ENCODE peak calls at places on chromosome 3, in six cellular contexts. C is NCI-H2081, B is NB4, L is cardiac muscle cell, T is HT1080, H is HCT116. X is an unnamed sample.

GRCh38 chr3:100603449-100603848 is 6.0 kb upstream of the ADGRG7 start:
- DNase-seq in C (peak; percentile 15), B (peak; percentile 14), L (peak; percentile 58), T (peak; percentile 61), H (peak; percentile 41), X (no peak)

GRCh38 chr3:69607466-69608035 is 131.7 kb upstream of the MITF start:
- DNase-seq in C (no peak), B (no peak), L (no peak), T (no peak), H (no peak), X (no peak)

GRCh38 chr3:141407043-141407442 is 38.7 kb downstream of the ZBTB38 start:
- DNase-seq in C (no peak), B (no peak), L (no peak), T (peak; percentile 62), H (no peak), X (no peak)

GRCh38 chr3:57095361-57095760 is 34.9 kb downstream of the SPATA12 start:
- DNase-seq in C (no peak), B (no peak), L (no peak), T (no peak), H (no peak), X (no peak)

GRCh38 chr3:61560452-61561373 is 658 bp upstream of the PTPRG start:
- DNase-seq in C (peak; percentile 68), B (peak; percentile 79), L (peak; percentile 85), T (peak; percentile 79), H (peak; percentile 45), X (no peak)

GRCh38 chr3:42547401-42547945 is 34.3 kb downstream of the SEC22C start:
- DNase-seq in C (peak; percentile 34), B (peak; percentile 61), L (peak; percentile 73), T (peak; percentile 56), H (peak; percentile 31), X (peak; percentile 48)

GRCh38 chr3:65672876-65673815 is 365.6 kb downstream of the MAGI1 start:
- DNase-seq in C (peak; percentile 52), B (peak; percentile 52), L (peak; percentile 75), T (peak; percentile 22), H (peak; percentile 43), X (no peak)

GRCh38 chr3:39531681-39532080 is 64.2 kb downstream of the MOBP start:
- DNase-seq in C (no peak), B (peak; percentile 4), L (no peak), T (peak; percentile 94), H (peak; percentile 21), X (no peak)

GRCh38 chr3:175836622-175837021 is 977.5 kb downstream of the NAALADL2 start:
- DNase-seq in C (no peak), B (no peak), L (no peak), T (no peak), H (no peak), X (no peak)

GRCh38 chr3:102006812-102007485 is 157.6 kb downstream of the NFKBIZ start:
- DNase-seq in C (no peak), B (no peak), L (no peak), T (peak; percentile 63), H (no peak), X (no peak)

GRCh38 chr3:21487520-21487919 is 263.5 kb downstream of the ZNF385D start:
- DNase-seq in C (no peak), B (no peak), L (no peak), T (no peak), H (no peak), X (no peak)

GRCh38 chr3:183491923-183492848 is 63.3 kb downstream of the KLHL6 start:
- DNase-seq in C (no peak), B (no peak), L (no peak), T (no peak), H (no peak), X (no peak)

GRCh38 chr3:41304603-41305002 is 105.3 kb downstream of the CTNNB1 start:
- DNase-seq in C (no peak), B (no peak), L (no peak), T (peak; percentile 26), H (no peak), X (no peak)

GRCh38 chr3:47343471-47343971 is 37.3 kb upstream of the PTPN23 start:
- DNase-seq in C (no peak), B (no peak), L (no peak), T (no peak), H (no peak), X (no peak)

GRCh38 chr3:116085456-116085855 is 359.8 kb downstream of the LSAMP start:
- DNase-seq in C (no peak), B (peak; percentile 63), L (no peak), T (no peak), H (no peak), X (no peak)

GRCh38 chr3:86990734-86991481 is at the start of gene VGLL3:
- DNase-seq in C (no peak), B (no peak), L (peak; percentile 72), T (peak; percentile 54), H (no peak), X (no peak)

GRCh38 chr3:65851827-65852226 is 186.9 kb downstream of the MAGI1 start:
- DNase-seq in C (no peak), B (no peak), L (no peak), T (no peak), H (no peak), X (no peak)

GRCh38 chr3:156211583-156211982 is 91.2 kb downstream of the KCNAB1 start:
- DNase-seq in C (no peak), B (no peak), L (no peak), T (peak; percentile 98), H (no peak), X (no peak)

GRCh38 chr3:12454076-12454807 is 30.0 kb upstream of the TSEN2 start:
- DNase-seq in C (no peak), B (no peak), L (no peak), T (peak; percentile 39), H (no peak), X (no peak)

GRCh38 chr3:47005212-47006144 is 26.0 kb downstream of the NBEAL2 start:
- DNase-seq in C (no peak), B (no peak), L (no peak), T (no peak), H (no peak), X (no peak)

GRCh38 chr3:112653209-112653871 is 12.4 kb upstream of the CCDC80 start:
- DNase-seq in C (no peak), B (no peak), L (no peak), T (peak; percentile 95), H (no peak), X (no peak)

GRCh38 chr3:33758874-33759273 is 39.6 kb upstream of the PDCD6IP start:
- DNase-seq in C (no peak), B (no peak), L (no peak), T (peak; percentile 48), H (no peak), X (no peak)

GRCh38 chr3:121834079-121834730 is 655 bp downstream of the IQCB1 start:
- DNase-seq in C (no peak), B (peak; percentile 25), L (peak; percentile 26), T (no peak), H (no peak), X (no peak)

GRCh38 chr3:98735761-98736269 is 27.3 kb upstream of the ST3GAL6 start:
- DNase-seq in C (no peak), B (no peak), L (no peak), T (no peak), H (no peak), X (no peak)

GRCh38 chr3:186152889-186153292 is 44.0 kb upstream of the ETV5 start:
- DNase-seq in C (no peak), B (peak; percentile 84), L (no peak), T (no peak), H (no peak), X (no peak)

GRCh38 chr3:194296832-194297666 is 54.1 kb downstream of the CPN2 start:
- DNase-seq in C (no peak), B (no peak), L (no peak), T (no peak), H (peak; percentile 22), X (no peak)

GRCh38 chr3:39639344-39640236 is 169.8 kb upstream of the MYRIP start:
- DNase-seq in C (no peak), B (peak; percentile 94), L (no peak), T (peak; percentile 96), H (peak; percentile 88), X (no peak)

GRCh38 chr3:122415104-122415744 is 638 bp downstream of the WDR5B start:
- DNase-seq in C (no peak), B (peak; percentile 64), L (peak; percentile 57), T (peak; percentile 56), H (peak; percentile 52), X (peak; percentile 26)

GRCh38 chr3:40043444-40043755 is 234.0 kb downstream of the MYRIP start:
- DNase-seq in C (no peak), B (no peak), L (no peak), T (peak; percentile 86), H (no peak), X (no peak)

GRCh38 chr3:33642806-33643205 is 75.2 kb downstream of the CLASP2 start:
- DNase-seq in C (no peak), B (no peak), L (no peak), T (no peak), H (no peak), X (no peak)

GRCh38 chr3:16521580-16521941 is 8.1 kb upstream of the RFTN1 start:
- DNase-seq in C (no peak), B (no peak), L (peak; percentile 4), T (no peak), H (no peak), X (no peak)

GRCh38 chr3:186783731-186784515 is 546 bp downstream of the EIF4A2 start:
- DNase-seq in C (peak; percentile 84), B (peak; percentile 78), L (peak; percentile 86), T (peak; percentile 77), H (no peak), X (peak; percentile 70)

GRCh38 chr3:69008980-69009379 is 4.5 kb downstream of the EOGT start:
- DNase-seq in C (no peak), B (no peak), L (no peak), T (peak; percentile 37), H (no peak), X (no peak)

GRCh38 chr3:135581806-135582205 is 383.7 kb upstream of the PPP2R3A start:
- DNase-seq in C (no peak), B (no peak), L (no peak), T (no peak), H (no peak), X (no peak)